ENCODE peak calls at places on chromosomes 4 and X, in six cellular contexts. G is IMR-90, J is mesenchymal stem cell, K is neuronal stem cell, A is H1, M is trophoblast cell. X is an unnamed sample.

GRCh38 chr4:90857081-90857820 is 730.1 kb downstream of the CCSER1 start:
- DNase-seq in A (no peak), K (no peak), J (no peak), G (no peak), M (no peak), X (no peak)

GRCh38 chrX:74458738-74459137 is 37.4 kb downstream of the SLC16A2 start:
- DNase-seq in A (no peak), M (peak), G (peak), K (no peak), J (peak), X (no peak)

GRCh38 chrX:56802921-56803848 is 74.1 kb downstream of the NBDY start:
- DNase-seq in K (peak), G (peak), M (peak), J (peak), A (peak), X (peak)

GRCh38 chr4:71209161-71209560 is 129.7 kb upstream of the SLC4A4 start:
- DNase-seq in J (peak), G (peak), K (no peak), A (no peak), M (peak), X (no peak)

GRCh38 chr4:35562831-35563230 is 681.5 kb downstream of the ARAP2 start:
- DNase-seq in G (no peak), K (no peak), M (no peak), A (no peak), J (peak), X (no peak)

GRCh38 chrX:51568586-51568985 is 50.1 kb downstream of the CENPVL3 start:
- DNase-seq in G (peak), M (peak), K (no peak), J (peak), A (no peak), X (no peak)

GRCh38 chrX:84044051-84044450 is 143.9 kb downstream of the RPS6KA6 start:
- DNase-seq in M (no peak), J (no peak), K (no peak), G (no peak), A (no peak), X (no peak)

GRCh38 chrX:56975611-56976010 is 19.7 kb downstream of the SPIN3 start:
- DNase-seq in A (no peak), K (no peak), J (no peak), G (no peak), M (peak), X (no peak)

GRCh38 chr4:26235500-26235899 is 85.3 kb upstream of the RBPJ start:
- DNase-seq in A (no peak), G (peak), K (no peak), M (peak), J (peak), X (no peak)

GRCh38 chrX:21509912-21510311 is 135.7 kb downstream of the CNKSR2 start:
- DNase-seq in K (no peak), J (no peak), M (no peak), A (no peak), G (peak), X (no peak)

GRCh38 chr4:1728061-1728980 is 7.0 kb downstream of the TACC3 start:
- DNase-seq in K (no peak), A (no peak), M (no peak), J (no peak), G (no peak), X (no peak)
- H3K23ac ChIP-seq in K (no peak), A (no peak), M (no peak), J (no peak), G (no peak), X (no peak)

GRCh38 chrX:47704736-47705135 is 45.8 kb upstream of the UXT start:
- DNase-seq in A (no peak), K (no peak), G (no peak), J (no peak), M (peak), X (no peak)

GRCh38 chrX:47706575-47706974 is 47.6 kb upstream of the UXT start:
- DNase-seq in G (peak), K (no peak), J (no peak), A (no peak), M (peak), X (no peak)

GRCh38 chrX:47707031-47707780 is 48.2 kb upstream of the UXT start:
- DNase-seq in A (no peak), J (no peak), M (no peak), G (no peak), K (no peak), X (no peak)
- H2AFZ ChIP-seq in A (no peak), J (no peak), M (no peak), G (no peak), K (no peak), X (no peak)

GRCh38 chr4:55345980-55346850 is at the start of gene SRD5A3:
- DNase-seq in K (peak), A (peak), G (peak), M (peak), J (peak), X (peak)
- H3K23ac ChIP-seq in K (peak), A (no peak), G (peak), M (peak), J (peak), X (no peak)

GRCh38 chr4:155208258-155209054 is at the start of gene NPY2R:
- DNase-seq in K (peak), J (no peak), G (no peak), A (peak), M (no peak), X (peak)
- H2AFZ ChIP-seq in K (peak), J (no peak), G (peak), A (peak), M (peak), X (peak)

GRCh38 chr4:3293410-3294391 is 880 bp downstream of the RGS12 start:
- DNase-seq in J (peak), K (no peak), G (no peak), A (peak), M (no peak), X (peak)
- H3K23ac ChIP-seq in J (peak), K (peak), G (peak), A (no peak), M (no peak), X (no peak)

DNA sequence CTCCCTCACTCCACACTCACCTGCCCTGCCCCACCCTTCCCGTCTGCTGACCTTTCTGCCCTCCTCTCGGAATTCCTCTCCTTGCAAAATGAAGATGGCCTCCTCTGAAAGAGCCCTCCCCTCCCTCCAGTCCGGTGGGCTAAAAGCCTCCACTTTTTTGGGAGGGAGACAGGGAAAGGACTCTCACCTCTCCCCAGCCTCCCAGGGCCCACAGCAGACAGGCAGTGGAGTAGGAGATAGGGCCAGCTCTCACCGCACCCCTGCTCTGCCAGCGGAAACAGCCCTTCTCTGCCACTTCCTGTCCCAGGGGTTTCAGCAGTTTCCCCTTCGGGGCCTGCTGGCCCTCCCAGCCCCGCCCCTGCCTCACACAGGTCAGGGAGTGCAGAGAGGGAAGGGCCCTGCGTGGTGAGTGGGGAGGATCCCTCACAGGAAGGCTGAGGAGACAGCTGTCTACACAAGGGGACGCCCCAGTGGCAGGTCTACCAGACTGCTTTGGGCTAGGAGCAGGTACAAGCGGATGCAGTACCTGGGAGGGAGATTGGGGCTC is 18.2 kb downstream of the ELF4 start:
- DNase-seq in M (peak), A (no peak), K (no peak), G (no peak), J (no peak), X (peak)
- H2AFZ ChIP-seq in M (no peak), A (no peak), K (peak), G (peak), J (no peak), X (no peak)

DNA sequence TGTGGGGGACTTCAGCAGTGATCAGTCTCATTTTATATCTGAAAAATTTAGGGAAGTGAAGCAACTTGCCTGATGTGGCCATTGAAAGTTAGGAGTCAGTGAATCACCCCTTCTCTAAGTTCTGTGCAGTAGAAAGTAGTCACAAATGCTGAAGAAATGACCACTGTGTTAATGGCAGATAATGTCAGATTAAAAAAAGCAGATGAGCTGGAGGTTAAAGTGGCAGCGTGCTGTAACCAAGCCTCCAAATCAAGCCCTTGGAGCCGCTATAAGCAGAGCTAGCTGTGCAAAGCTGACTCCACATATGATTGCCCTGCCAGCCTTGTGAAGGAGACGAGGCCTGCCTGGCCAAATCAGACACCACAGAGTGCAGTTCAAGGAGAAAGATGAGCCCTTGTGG is 39.2 kb upstream of the PDE5A start:
- DNase-seq in J (no peak), M (no peak), G (no peak), A (no peak), K (no peak), X (no peak)
- H3K23ac ChIP-seq in J (peak), M (no peak), G (peak), A (no peak), K (no peak), X (no peak)

GRCh38 chr4:89447543-89447942 is 139.9 kb upstream of the GPRIN3 start:
- DNase-seq in G (no peak), K (no peak), A (no peak), M (peak), J (no peak), X (no peak)
- H2AFZ ChIP-seq in G (no peak), K (no peak), A (no peak), M (no peak), J (no peak), X (no peak)

GRCh38 chr4:8225290-8225625 is 26.2 kb downstream of the SH3TC1 start:
- DNase-seq in K (no peak), G (no peak), M (no peak), J (no peak), A (no peak), X (no peak)

GRCh38 chr4:8225704-8226443 is 26.8 kb downstream of the SH3TC1 start:
- DNase-seq in K (no peak), A (no peak), J (no peak), G (no peak), M (no peak), X (peak)

GRCh38 chr4:8222609-8223391 is 23.7 kb downstream of the SH3TC1 start:
- DNase-seq in M (no peak), A (no peak), K (no peak), G (no peak), J (no peak), X (no peak)

GRCh38 chr4:8227201-8227770 is 28.2 kb downstream of the SH3TC1 start:
- DNase-seq in G (no peak), K (no peak), M (no peak), J (no peak), A (no peak), X (no peak)

DNA sequence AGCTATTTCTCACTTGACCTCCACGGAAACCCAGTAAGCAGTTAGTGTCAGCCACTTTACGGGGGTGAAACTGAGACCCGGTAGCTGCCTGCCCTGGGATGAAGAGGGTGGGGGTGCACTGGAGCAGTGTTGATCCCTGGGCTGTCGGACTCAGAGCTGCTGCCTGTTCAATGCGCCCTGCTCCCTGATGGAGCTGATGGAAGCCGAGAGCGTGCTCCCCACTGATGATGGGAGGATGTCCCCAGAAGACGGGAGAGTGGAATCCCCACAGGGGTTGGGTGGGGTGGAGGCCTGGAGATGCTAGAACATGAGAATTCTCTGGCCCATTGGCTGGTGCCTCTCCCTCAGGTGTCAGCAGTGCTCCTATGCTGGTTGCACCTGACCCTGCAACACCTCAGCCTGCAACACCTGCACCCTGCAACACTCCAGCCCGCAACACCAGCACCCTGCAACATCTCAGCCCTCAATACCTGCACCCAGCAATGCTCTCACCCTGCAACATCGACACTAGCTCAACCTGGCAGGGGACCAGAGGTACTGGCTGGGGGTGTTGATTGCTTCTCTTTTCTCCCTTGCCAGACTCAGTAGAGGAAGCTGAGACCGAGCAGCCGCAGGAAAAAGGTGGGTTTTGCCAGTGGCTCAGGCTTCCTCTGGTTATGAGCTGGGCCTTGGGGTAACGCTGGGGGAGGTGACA is 25.7 kb downstream of the SH3TC1 start:
- DNase-seq in A (no peak), G (no peak), J (no peak), K (no peak), M (no peak), X (no peak)
- H3K23ac ChIP-seq in A (no peak), G (no peak), J (no peak), K (peak), M (no peak), X (no peak)

DNA sequence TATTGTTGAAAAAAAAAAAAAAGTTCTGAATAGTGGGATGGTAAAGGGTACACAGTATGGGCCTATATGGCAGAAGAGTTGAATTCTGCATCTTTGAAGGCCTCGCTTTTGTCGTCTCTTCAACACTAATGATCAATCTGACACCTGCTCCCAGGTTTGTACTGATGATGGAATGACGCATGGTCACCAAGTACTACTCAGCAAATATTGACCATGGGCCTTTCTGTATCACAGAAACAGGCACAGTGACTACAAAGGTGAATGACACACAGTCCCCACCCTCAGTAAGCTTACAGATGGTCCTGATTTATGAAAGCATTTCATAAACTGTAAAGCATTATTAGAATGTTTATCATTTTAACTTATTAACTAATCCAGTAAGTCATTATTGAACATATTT is 152.6 kb downstream of the LDB2 start:
- DNase-seq in M (no peak), G (no peak), J (no peak), A (no peak), K (no peak), X (no peak)
- H2AFZ ChIP-seq in M (no peak), G (no peak), J (no peak), A (no peak), K (no peak), X (no peak)